ENCODE peak calls at places on chromosomes 13 and 19, in six cellular contexts. One of them, this sample, is unnamed.

GRCh38 chr19:42348211-42348610 is 22.8 kb downstream of the MEGF8 start:
- DNase-seq in GM23338: no peak
- DNase-seq in astrocyte: no peak
- DNase-seq in HCT116: no peak
- DNase-seq in PC-3: no peak
- DNase-seq in neural progenitor cell: no peak
- DNase-seq in this sample: no peak

GRCh38 chr19:43720936-43721335 is 5.1 kb downstream of the IRGC start:
- DNase-seq in GM23338: no peak
- DNase-seq in astrocyte: no peak
- DNase-seq in HCT116: no peak
- DNase-seq in PC-3: no peak
- DNase-seq in neural progenitor cell: no peak
- DNase-seq in this sample: no peak

GRCh38 chr13:106597190-106597589 is 29.3 kb upstream of the ARGLU1 start:
- DNase-seq in GM23338: no peak
- DNase-seq in astrocyte: no peak
- DNase-seq in HCT116: no peak
- DNase-seq in PC-3: no peak
- DNase-seq in neural progenitor cell: no peak
- DNase-seq in this sample: no peak

GRCh38 chr19:17405250-17406038 is at the start of gene BST2:
- DNase-seq in GM23338: peak
- DNase-seq in astrocyte: peak
- DNase-seq in HCT116: no peak
- DNase-seq in PC-3: no peak
- DNase-seq in neural progenitor cell: peak
- DNase-seq in this sample: peak

GRCh38 chr19:48405850-48406249 is 12.4 kb downstream of the GRIN2D start:
- DNase-seq in GM23338: no peak
- DNase-seq in astrocyte: no peak
- DNase-seq in HCT116: no peak
- DNase-seq in PC-3: peak
- DNase-seq in neural progenitor cell: no peak
- DNase-seq in this sample: no peak

GRCh38 chr13:25602206-25602605 is 230.4 kb downstream of the ATP8A2 start:
- DNase-seq in GM23338: peak
- DNase-seq in astrocyte: no peak
- DNase-seq in HCT116: no peak
- DNase-seq in PC-3: no peak
- DNase-seq in neural progenitor cell: no peak
- DNase-seq in this sample: no peak

GRCh38 chr13:93765811-93766210 is 539.2 kb downstream of the GPC6 start:
- DNase-seq in GM23338: no peak
- DNase-seq in astrocyte: no peak
- DNase-seq in HCT116: no peak
- DNase-seq in PC-3: no peak
- DNase-seq in neural progenitor cell: no peak
- DNase-seq in this sample: no peak

GRCh38 chr19:7395360-7395781 is 46.6 kb downstream of the ARHGEF18 start:
- DNase-seq in GM23338: no peak
- DNase-seq in astrocyte: no peak
- DNase-seq in HCT116: no peak
- DNase-seq in PC-3: peak
- DNase-seq in neural progenitor cell: peak
- DNase-seq in this sample: no peak

GRCh38 chr19:12727745-12728433 is 4.2 kb upstream of the TNPO2 start:
- DNase-seq in GM23338: no peak
- DNase-seq in astrocyte: no peak
- DNase-seq in HCT116: no peak
- DNase-seq in PC-3: no peak
- DNase-seq in neural progenitor cell: no peak
- DNase-seq in this sample: no peak

GRCh38 chr13:113226873-113227272 is 17.5 kb downstream of the CUL4A start:
- DNase-seq in GM23338: no peak
- DNase-seq in astrocyte: no peak
- DNase-seq in HCT116: no peak
- DNase-seq in PC-3: no peak
- DNase-seq in neural progenitor cell: no peak
- DNase-seq in this sample: no peak

GRCh38 chr19:38478273-38478971 is 44.9 kb downstream of the RYR1 start:
- DNase-seq in GM23338: peak
- DNase-seq in astrocyte: no peak
- DNase-seq in HCT116: peak
- DNase-seq in PC-3: peak
- DNase-seq in neural progenitor cell: peak
- DNase-seq in this sample: no peak

GRCh38 chr19:46716013-46716671 is 772 bp downstream of the PRKD2 start:
- DNase-seq in GM23338: peak
- DNase-seq in astrocyte: no peak
- DNase-seq in HCT116: no peak
- DNase-seq in PC-3: no peak
- DNase-seq in neural progenitor cell: peak
- DNase-seq in this sample: peak

GRCh38 chr13:29125934-29126424 is 305.8 kb downstream of the MTUS2 start:
- DNase-seq in GM23338: no peak
- DNase-seq in astrocyte: no peak
- DNase-seq in HCT116: no peak
- DNase-seq in PC-3: no peak
- DNase-seq in neural progenitor cell: no peak
- DNase-seq in this sample: no peak
- H3K4me3 ChIP-seq in GM23338: no peak
- H3K4me3 ChIP-seq in astrocyte: no peak
- H3K4me3 ChIP-seq in HCT116: no peak
- H3K4me3 ChIP-seq in PC-3: no peak
- H3K4me3 ChIP-seq in neural progenitor cell: no peak
- H3K4me3 ChIP-seq in this sample: no peak

GRCh38 chr19:3866798-3867638 is 1.8 kb downstream of the ZFR2 start:
- DNase-seq in GM23338: no peak
- DNase-seq in astrocyte: no peak
- DNase-seq in HCT116: no peak
- DNase-seq in PC-3: no peak
- DNase-seq in neural progenitor cell: no peak
- DNase-seq in this sample: no peak
- TF ChIP-seq EZH2 in GM23338: no peak
- TF ChIP-seq EZH2 in astrocyte: no peak
- TF ChIP-seq EZH2 in HCT116: no peak
- TF ChIP-seq EZH2 in PC-3: no peak
- TF ChIP-seq EZH2 in neural progenitor cell: no peak
- TF ChIP-seq EZH2 in this sample: no peak

GRCh38 chr19:50498219-50499056 is 12.6 kb downstream of the JOSD2 start:
- DNase-seq in GM23338: no peak
- DNase-seq in astrocyte: no peak
- DNase-seq in HCT116: no peak
- DNase-seq in PC-3: no peak
- DNase-seq in neural progenitor cell: no peak
- DNase-seq in this sample: no peak
- H3K4me3 ChIP-seq in GM23338: no peak
- H3K4me3 ChIP-seq in astrocyte: no peak
- H3K4me3 ChIP-seq in HCT116: no peak
- H3K4me3 ChIP-seq in PC-3: no peak
- H3K4me3 ChIP-seq in neural progenitor cell: no peak
- H3K4me3 ChIP-seq in this sample: no peak

DNA sequence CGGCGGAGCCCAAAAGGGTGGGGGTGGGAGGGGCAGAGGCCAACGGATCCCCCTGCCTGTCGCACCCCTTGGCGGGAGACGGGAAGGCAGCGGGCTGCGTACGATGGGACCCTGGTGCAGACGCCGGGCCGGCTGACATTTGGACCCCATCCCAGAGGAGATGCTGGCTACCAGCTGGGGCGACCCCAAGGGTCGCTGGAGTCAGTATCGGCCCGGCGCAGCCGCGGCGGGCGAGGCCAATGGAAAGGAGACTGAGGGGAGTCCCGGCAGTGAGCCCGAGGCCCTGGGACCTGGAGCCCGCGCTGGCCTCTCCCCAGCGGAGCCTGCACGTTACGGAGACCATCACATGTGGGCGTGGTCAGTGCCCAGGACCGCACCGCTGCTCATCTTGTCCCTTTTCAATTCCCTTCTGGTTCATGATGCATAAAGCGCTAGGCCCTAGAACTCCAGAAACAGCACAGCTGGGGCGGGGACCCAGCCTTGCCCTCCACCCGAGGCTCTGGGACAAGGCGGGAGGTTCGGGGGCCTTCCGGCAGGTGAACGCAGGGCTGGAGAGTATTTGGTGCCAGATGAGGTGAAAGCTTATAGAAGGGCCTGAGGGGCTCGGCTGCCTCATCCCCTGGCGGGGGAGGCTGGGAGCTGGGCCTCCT is 8.0 kb downstream of the C19orf25 start:
- DNase-seq in GM23338: peak
- DNase-seq in astrocyte: no peak
- DNase-seq in HCT116: no peak
- DNase-seq in PC-3: peak
- DNase-seq in neural progenitor cell: peak
- DNase-seq in this sample: peak
- TF ChIP-seq EZH2 in GM23338: no peak
- TF ChIP-seq EZH2 in astrocyte: peak
- TF ChIP-seq EZH2 in HCT116: no peak
- TF ChIP-seq EZH2 in PC-3: no peak
- TF ChIP-seq EZH2 in neural progenitor cell: no peak
- TF ChIP-seq EZH2 in this sample: no peak

This sample was measured in hepatocyte.